ENCODE peak calls at places on chromosomes 1 and 21, in nine cellular contexts. One of them, this sample, is unnamed.

GRCh38 chr1:12472798-12473551 is 145.0 kb downstream of the DHRS3 start:
- DNase-seq in psoas muscle: no peak
- DNase-seq in heart left ventricle: no peak
- DNase-seq in HL-60: no peak
- DNase-seq in CD4-positive, alpha-beta T cell: peak
- DNase-seq in fibroblast of mammary gland: no peak
- DNase-seq in heart right ventricle: peak
- DNase-seq in bronchial epithelial cell: peak
- DNase-seq in hepatocyte: peak
- DNase-seq in this sample: no peak

GRCh38 chr1:181087400-181087901 is 1.0 kb upstream of the IER5 start:
- DNase-seq in bronchial epithelial cell: no peak
- DNase-seq in CD4-positive, alpha-beta T cell: no peak
- DNase-seq in HL-60: no peak
- DNase-seq in psoas muscle: no peak
- DNase-seq in hepatocyte: no peak
- DNase-seq in heart right ventricle: no peak
- DNase-seq in fibroblast of mammary gland: peak
- DNase-seq in heart left ventricle: no peak
- DNase-seq in this sample: peak

GRCh38 chr21:14742119-14742518 is 196.0 kb upstream of the SAMSN1 start:
- DNase-seq in fibroblast of mammary gland: peak
- DNase-seq in CD4-positive, alpha-beta T cell: no peak
- DNase-seq in heart right ventricle: no peak
- DNase-seq in hepatocyte: no peak
- DNase-seq in HL-60: no peak
- DNase-seq in bronchial epithelial cell: no peak
- DNase-seq in heart left ventricle: no peak
- DNase-seq in psoas muscle: no peak
- DNase-seq in this sample: no peak

GRCh38 chr1:86788300-86789206 is 84.2 kb downstream of the SH3GLB1 start:
- DNase-seq in heart left ventricle: peak
- DNase-seq in hepatocyte: peak
- DNase-seq in heart right ventricle: no peak
- DNase-seq in CD4-positive, alpha-beta T cell: no peak
- DNase-seq in psoas muscle: peak
- DNase-seq in bronchial epithelial cell: peak
- DNase-seq in fibroblast of mammary gland: peak
- DNase-seq in HL-60: peak
- DNase-seq in this sample: peak

GRCh38 chr1:10074855-10075418 is 42.2 kb downstream of the UBE4B start:
- DNase-seq in hepatocyte: no peak
- DNase-seq in psoas muscle: no peak
- DNase-seq in CD4-positive, alpha-beta T cell: no peak
- DNase-seq in fibroblast of mammary gland: no peak
- DNase-seq in bronchial epithelial cell: peak
- DNase-seq in heart right ventricle: no peak
- DNase-seq in heart left ventricle: no peak
- DNase-seq in HL-60: no peak
- DNase-seq in this sample: no peak

GRCh38 chr1:230823421-230823820 is 44.9 kb downstream of the C1orf198 start:
- DNase-seq in bronchial epithelial cell: no peak
- DNase-seq in HL-60: no peak
- DNase-seq in CD4-positive, alpha-beta T cell: no peak
- DNase-seq in hepatocyte: no peak
- DNase-seq in psoas muscle: no peak
- DNase-seq in fibroblast of mammary gland: no peak
- DNase-seq in heart left ventricle: peak
- DNase-seq in heart right ventricle: peak
- DNase-seq in this sample: no peak

GRCh38 chr21:16821588-16821987 is 691.3 kb upstream of the CXADR start:
- DNase-seq in heart right ventricle: no peak
- DNase-seq in HL-60: no peak
- DNase-seq in psoas muscle: no peak
- DNase-seq in CD4-positive, alpha-beta T cell: no peak
- DNase-seq in bronchial epithelial cell: no peak
- DNase-seq in hepatocyte: no peak
- DNase-seq in fibroblast of mammary gland: no peak
- DNase-seq in heart left ventricle: no peak
- DNase-seq in this sample: no peak

GRCh38 chr1:52659356-52659755 is 26.4 kb downstream of the SHISAL2A start:
- DNase-seq in fibroblast of mammary gland: no peak
- DNase-seq in hepatocyte: no peak
- DNase-seq in heart left ventricle: no peak
- DNase-seq in CD4-positive, alpha-beta T cell: no peak
- DNase-seq in heart right ventricle: no peak
- DNase-seq in HL-60: peak
- DNase-seq in bronchial epithelial cell: peak
- DNase-seq in psoas muscle: no peak
- DNase-seq in this sample: peak

GRCh38 chr1:221858758-221859157 is 116.9 kb upstream of the DUSP10 start:
- DNase-seq in CD4-positive, alpha-beta T cell: no peak
- DNase-seq in HL-60: no peak
- DNase-seq in heart left ventricle: no peak
- DNase-seq in heart right ventricle: no peak
- DNase-seq in hepatocyte: no peak
- DNase-seq in fibroblast of mammary gland: peak
- DNase-seq in psoas muscle: no peak
- DNase-seq in bronchial epithelial cell: peak
- DNase-seq in this sample: peak

GRCh38 chr1:205458777-205459566 is 3.1 kb upstream of the BLACAT1 start:
- DNase-seq in bronchial epithelial cell: peak
- DNase-seq in psoas muscle: no peak
- DNase-seq in CD4-positive, alpha-beta T cell: peak
- DNase-seq in hepatocyte: peak
- DNase-seq in heart right ventricle: no peak
- DNase-seq in heart left ventricle: peak
- DNase-seq in fibroblast of mammary gland: peak
- DNase-seq in HL-60: no peak
- DNase-seq in this sample: peak

GRCh38 chr1:96688737-96689136 is 32.8 kb upstream of the PTBP2 start:
- DNase-seq in heart right ventricle: no peak
- DNase-seq in CD4-positive, alpha-beta T cell: no peak
- DNase-seq in psoas muscle: no peak
- DNase-seq in bronchial epithelial cell: no peak
- DNase-seq in hepatocyte: peak
- DNase-seq in fibroblast of mammary gland: no peak
- DNase-seq in HL-60: no peak
- DNase-seq in heart left ventricle: no peak
- DNase-seq in this sample: no peak

GRCh38 chr1:85992756-85993155 is 163.8 kb downstream of the COL24A1 start:
- DNase-seq in CD4-positive, alpha-beta T cell: no peak
- DNase-seq in fibroblast of mammary gland: peak
- DNase-seq in bronchial epithelial cell: peak
- DNase-seq in heart right ventricle: no peak
- DNase-seq in HL-60: no peak
- DNase-seq in hepatocyte: no peak
- DNase-seq in psoas muscle: no peak
- DNase-seq in heart left ventricle: no peak
- DNase-seq in this sample: peak

GRCh38 chr1:36966242-36966641 is 68.1 kb downstream of the GRIK3 start:
- DNase-seq in hepatocyte: peak
- DNase-seq in HL-60: no peak
- DNase-seq in psoas muscle: no peak
- DNase-seq in CD4-positive, alpha-beta T cell: no peak
- DNase-seq in heart left ventricle: no peak
- DNase-seq in heart right ventricle: peak
- DNase-seq in bronchial epithelial cell: no peak
- DNase-seq in fibroblast of mammary gland: no peak
- DNase-seq in this sample: peak

GRCh38 chr1:228455715-228456114 is 31.5 kb upstream of the RNF187 start:
- DNase-seq in heart right ventricle: no peak
- DNase-seq in HL-60: no peak
- DNase-seq in psoas muscle: no peak
- DNase-seq in bronchial epithelial cell: no peak
- DNase-seq in CD4-positive, alpha-beta T cell: no peak
- DNase-seq in fibroblast of mammary gland: peak
- DNase-seq in heart left ventricle: no peak
- DNase-seq in hepatocyte: no peak
- DNase-seq in this sample: peak

GRCh38 chr1:19035356-19036048 is 79.0 kb upstream of the IFFO2 start:
- DNase-seq in heart right ventricle: no peak
- DNase-seq in HL-60: no peak
- DNase-seq in hepatocyte: no peak
- DNase-seq in CD4-positive, alpha-beta T cell: no peak
- DNase-seq in psoas muscle: no peak
- DNase-seq in bronchial epithelial cell: no peak
- DNase-seq in fibroblast of mammary gland: no peak
- DNase-seq in heart left ventricle: no peak
- DNase-seq in this sample: no peak

GRCh38 chr1:111441573-111442192 is 7.4 kb downstream of the WDR77 start:
- DNase-seq in CD4-positive, alpha-beta T cell: peak
- DNase-seq in bronchial epithelial cell: no peak
- DNase-seq in heart right ventricle: no peak
- DNase-seq in hepatocyte: peak
- DNase-seq in fibroblast of mammary gland: peak
- DNase-seq in psoas muscle: no peak
- DNase-seq in HL-60: no peak
- DNase-seq in heart left ventricle: no peak
- DNase-seq in this sample: peak

GRCh38 chr1:168050307-168050706 is 86.4 kb downstream of the GPR161 start:
- DNase-seq in fibroblast of mammary gland: no peak
- DNase-seq in heart right ventricle: no peak
- DNase-seq in HL-60: no peak
- DNase-seq in heart left ventricle: no peak
- DNase-seq in bronchial epithelial cell: no peak
- DNase-seq in psoas muscle: no peak
- DNase-seq in hepatocyte: no peak
- DNase-seq in CD4-positive, alpha-beta T cell: no peak
- DNase-seq in this sample: no peak

DNA sequence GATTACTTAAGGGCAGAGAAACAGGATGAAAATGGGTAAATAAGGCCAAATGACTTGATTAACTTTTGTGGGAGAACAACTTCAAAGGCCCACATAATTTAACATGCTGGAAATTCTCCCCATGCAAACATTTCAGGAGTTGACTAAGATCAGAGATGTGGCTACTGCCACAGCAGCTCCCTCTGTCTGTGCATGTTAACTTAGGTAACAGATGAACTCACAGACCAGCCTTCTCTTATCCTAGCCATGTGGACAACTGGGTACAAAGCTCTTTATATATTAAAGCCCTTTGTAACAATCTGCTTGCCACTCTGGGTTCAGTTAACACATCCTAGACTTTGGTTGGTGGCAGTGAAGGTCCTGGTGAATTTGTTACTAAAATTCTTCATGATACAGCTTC is 33.2 kb downstream of the BEND5 start:
- DNase-seq in heart left ventricle: no peak
- DNase-seq in hepatocyte: no peak
- DNase-seq in psoas muscle: no peak
- DNase-seq in heart right ventricle: no peak
- DNase-seq in bronchial epithelial cell: peak
- DNase-seq in fibroblast of mammary gland: no peak
- DNase-seq in HL-60: no peak
- DNase-seq in CD4-positive, alpha-beta T cell: no peak
- DNase-seq in this sample: no peak
- TF ChIP-seq CTCF in heart left ventricle: no peak
- TF ChIP-seq CTCF in hepatocyte: no peak
- TF ChIP-seq CTCF in psoas muscle: no peak
- TF ChIP-seq CTCF in heart right ventricle: no peak
- TF ChIP-seq CTCF in bronchial epithelial cell: no peak
- TF ChIP-seq CTCF in fibroblast of mammary gland: no peak
- TF ChIP-seq CTCF in HL-60: no peak
- TF ChIP-seq CTCF in CD4-positive, alpha-beta T cell: no peak
- TF ChIP-seq CTCF in this sample: no peak

GRCh38 chr21:33169360-33169759 is 60.4 kb upstream of the IFNAR2 start:
- DNase-seq in bronchial epithelial cell: no peak
- DNase-seq in fibroblast of mammary gland: no peak
- DNase-seq in psoas muscle: no peak
- DNase-seq in hepatocyte: no peak
- DNase-seq in heart left ventricle: no peak
- DNase-seq in CD4-positive, alpha-beta T cell: no peak
- DNase-seq in heart right ventricle: no peak
- DNase-seq in HL-60: peak
- DNase-seq in this sample: no peak
- TF ChIP-seq CTCF in bronchial epithelial cell: no peak
- TF ChIP-seq CTCF in fibroblast of mammary gland: no peak
- TF ChIP-seq CTCF in psoas muscle: no peak
- TF ChIP-seq CTCF in hepatocyte: no peak
- TF ChIP-seq CTCF in heart left ventricle: no peak
- TF ChIP-seq CTCF in CD4-positive, alpha-beta T cell: no peak
- TF ChIP-seq CTCF in heart right ventricle: no peak
- TF ChIP-seq CTCF in HL-60: no peak
- TF ChIP-seq CTCF in this sample: no peak

DNA sequence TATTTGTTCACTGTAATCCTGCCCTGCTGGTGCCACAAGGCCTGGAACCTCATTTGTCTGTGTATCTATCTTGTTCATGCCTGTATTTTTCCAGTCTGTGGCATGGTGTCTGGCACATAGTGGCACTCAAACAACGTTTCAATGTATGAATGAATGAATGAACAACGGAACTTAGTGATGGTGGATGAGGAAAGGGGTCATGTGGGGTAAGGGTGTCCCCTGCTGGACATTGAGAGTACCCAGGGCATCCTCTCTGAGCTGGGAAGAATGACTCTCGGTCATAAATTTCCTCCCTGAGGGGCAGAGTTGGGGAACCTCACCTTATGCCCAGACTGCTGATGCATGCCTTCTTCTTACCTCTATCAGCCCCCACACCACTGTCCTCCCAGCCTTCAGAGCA is 18.9 kb upstream of the ZNF683 start:
- DNase-seq in heart right ventricle: no peak
- DNase-seq in psoas muscle: no peak
- DNase-seq in hepatocyte: no peak
- DNase-seq in heart left ventricle: no peak
- DNase-seq in fibroblast of mammary gland: peak
- DNase-seq in HL-60: peak
- DNase-seq in bronchial epithelial cell: peak
- DNase-seq in CD4-positive, alpha-beta T cell: peak
- DNase-seq in this sample: peak
- TF ChIP-seq CTCF in heart right ventricle: peak
- TF ChIP-seq CTCF in psoas muscle: no peak
- TF ChIP-seq CTCF in hepatocyte: peak
- TF ChIP-seq CTCF in heart left ventricle: no peak
- TF ChIP-seq CTCF in fibroblast of mammary gland: peak
- TF ChIP-seq CTCF in HL-60: peak
- TF ChIP-seq CTCF in bronchial epithelial cell: peak
- TF ChIP-seq CTCF in CD4-positive, alpha-beta T cell: peak
- TF ChIP-seq CTCF in this sample: peak

DNA sequence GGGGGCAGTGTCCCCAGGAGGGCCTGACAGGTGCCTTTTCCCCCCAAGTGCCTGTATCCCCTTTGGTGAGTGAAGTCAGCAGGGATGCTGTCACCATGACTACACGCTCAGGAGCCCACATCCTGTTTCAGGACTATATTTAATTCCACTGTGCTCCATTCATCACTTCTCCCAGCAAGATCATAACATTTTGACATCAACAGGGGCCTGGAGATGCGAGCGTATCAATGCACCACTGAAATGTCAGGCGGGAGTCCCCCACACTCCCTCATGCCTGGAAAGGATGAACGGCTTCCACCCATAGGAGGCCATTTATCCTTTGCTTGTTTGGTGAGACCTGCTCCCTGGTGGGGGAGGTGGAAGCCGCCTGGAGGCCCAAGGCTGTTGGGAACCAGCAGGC is 119.1 kb downstream of the PTPRU start:
- DNase-seq in CD4-positive, alpha-beta T cell: no peak
- DNase-seq in heart left ventricle: no peak
- DNase-seq in heart right ventricle: no peak
- DNase-seq in bronchial epithelial cell: no peak
- DNase-seq in HL-60: no peak
- DNase-seq in fibroblast of mammary gland: no peak
- DNase-seq in psoas muscle: no peak
- DNase-seq in hepatocyte: no peak
- DNase-seq in this sample: no peak
- TF ChIP-seq CTCF in CD4-positive, alpha-beta T cell: no peak
- TF ChIP-seq CTCF in heart left ventricle: no peak
- TF ChIP-seq CTCF in heart right ventricle: no peak
- TF ChIP-seq CTCF in bronchial epithelial cell: no peak
- TF ChIP-seq CTCF in HL-60: no peak
- TF ChIP-seq CTCF in fibroblast of mammary gland: no peak
- TF ChIP-seq CTCF in psoas muscle: no peak
- TF ChIP-seq CTCF in hepatocyte: no peak
- TF ChIP-seq CTCF in this sample: no peak

GRCh38 chr1:44500181-44501021 is 95.3 kb downstream of the RNF220 start:
- DNase-seq in bronchial epithelial cell: no peak
- DNase-seq in hepatocyte: peak
- DNase-seq in heart right ventricle: peak
- DNase-seq in psoas muscle: no peak
- DNase-seq in heart left ventricle: no peak
- DNase-seq in fibroblast of mammary gland: peak
- DNase-seq in CD4-positive, alpha-beta T cell: no peak
- DNase-seq in HL-60: no peak
- DNase-seq in this sample: peak
- TF ChIP-seq CTCF in bronchial epithelial cell: peak
- TF ChIP-seq CTCF in hepatocyte: peak
- TF ChIP-seq CTCF in heart right ventricle: peak
- TF ChIP-seq CTCF in psoas muscle: peak
- TF ChIP-seq CTCF in heart left ventricle: peak
- TF ChIP-seq CTCF in fibroblast of mammary gland: peak
- TF ChIP-seq CTCF in CD4-positive, alpha-beta T cell: no peak
- TF ChIP-seq CTCF in HL-60: no peak
- TF ChIP-seq CTCF in this sample: peak

This sample was measured in MCF 10A.